ENCODE peak calls at places on chromosomes 3 and 15, in eight cellular contexts. One of them, this sample, is unnamed.

GRCh38 chr15:58574612-58575011 is 142.8 kb downstream of the LIPC start:
- DNase-seq in GM10248: no peak
- DNase-seq in AG09319: no peak
- DNase-seq in progenitor cell of endocrine pancreas: no peak
- DNase-seq in IMR-90: no peak
- DNase-seq in GM20000: no peak
- DNase-seq in ovary: no peak
- DNase-seq in glutamatergic neuron: no peak
- DNase-seq in this sample: no peak

GRCh38 chr15:84023636-84024035 is 211.9 kb upstream of the GOLGA6L4 start:
- DNase-seq in glutamatergic neuron: peak
- DNase-seq in IMR-90: peak
- DNase-seq in ovary: peak
- DNase-seq in GM20000: peak
- DNase-seq in progenitor cell of endocrine pancreas: no peak
- DNase-seq in GM10248: peak
- DNase-seq in AG09319: peak
- DNase-seq in this sample: no peak

GRCh38 chr3:143856252-143856977 is 8.1 kb upstream of the SLC9A9 start:
- DNase-seq in GM20000: no peak
- DNase-seq in IMR-90: no peak
- DNase-seq in GM10248: no peak
- DNase-seq in glutamatergic neuron: no peak
- DNase-seq in AG09319: no peak
- DNase-seq in ovary: no peak
- DNase-seq in progenitor cell of endocrine pancreas: no peak
- DNase-seq in this sample: no peak

GRCh38 chr15:99442268-99442897 is 123.4 kb upstream of the MEF2A start:
- DNase-seq in IMR-90: peak
- DNase-seq in glutamatergic neuron: no peak
- DNase-seq in progenitor cell of endocrine pancreas: no peak
- DNase-seq in GM20000: peak
- DNase-seq in ovary: peak
- DNase-seq in GM10248: no peak
- DNase-seq in AG09319: peak
- DNase-seq in this sample: peak

GRCh38 chr3:50345586-50345985 is at the start of gene ZMYND10:
- DNase-seq in AG09319: no peak
- DNase-seq in glutamatergic neuron: peak
- DNase-seq in IMR-90: peak
- DNase-seq in GM10248: peak
- DNase-seq in progenitor cell of endocrine pancreas: no peak
- DNase-seq in GM20000: peak
- DNase-seq in ovary: peak
- DNase-seq in this sample: no peak

GRCh38 chr3:132180337-132180791 is 136.8 kb upstream of the ACP3 start:
- DNase-seq in ovary: no peak
- DNase-seq in GM20000: peak
- DNase-seq in glutamatergic neuron: no peak
- DNase-seq in AG09319: peak
- DNase-seq in GM10248: peak
- DNase-seq in IMR-90: peak
- DNase-seq in progenitor cell of endocrine pancreas: no peak
- DNase-seq in this sample: peak

GRCh38 chr3:80769683-80770082 is 991.8 kb downstream of the GBE1 start:
- DNase-seq in progenitor cell of endocrine pancreas: no peak
- DNase-seq in GM10248: no peak
- DNase-seq in IMR-90: no peak
- DNase-seq in ovary: no peak
- DNase-seq in GM20000: no peak
- DNase-seq in AG09319: no peak
- DNase-seq in glutamatergic neuron: peak
- DNase-seq in this sample: no peak

GRCh38 chr15:58988011-58988785 is 735 bp downstream of the RNF111 start:
- DNase-seq in progenitor cell of endocrine pancreas: peak
- DNase-seq in IMR-90: peak
- DNase-seq in AG09319: no peak
- DNase-seq in glutamatergic neuron: peak
- DNase-seq in ovary: peak
- DNase-seq in GM10248: peak
- DNase-seq in GM20000: peak
- DNase-seq in this sample: peak

GRCh38 chr3:139906441-139906840 is 28.5 kb upstream of the CLSTN2 start:
- DNase-seq in GM10248: no peak
- DNase-seq in ovary: peak
- DNase-seq in AG09319: no peak
- DNase-seq in GM20000: no peak
- DNase-seq in glutamatergic neuron: no peak
- DNase-seq in progenitor cell of endocrine pancreas: no peak
- DNase-seq in IMR-90: peak
- DNase-seq in this sample: peak

GRCh38 chr15:56160966-56161365 is 82.7 kb downstream of the RFX7 start:
- DNase-seq in glutamatergic neuron: no peak
- DNase-seq in GM20000: no peak
- DNase-seq in AG09319: no peak
- DNase-seq in IMR-90: peak
- DNase-seq in ovary: no peak
- DNase-seq in progenitor cell of endocrine pancreas: no peak
- DNase-seq in GM10248: no peak
- DNase-seq in this sample: no peak

GRCh38 chr3:116927918-116928317 is 218.3 kb downstream of the TUSC7 start:
- DNase-seq in ovary: no peak
- DNase-seq in progenitor cell of endocrine pancreas: no peak
- DNase-seq in AG09319: no peak
- DNase-seq in IMR-90: no peak
- DNase-seq in GM20000: no peak
- DNase-seq in GM10248: no peak
- DNase-seq in glutamatergic neuron: no peak
- DNase-seq in this sample: no peak

GRCh38 chr15:25947336-25948080 is 84.4 kb upstream of the ATP10A start:
- DNase-seq in IMR-90: peak
- DNase-seq in GM10248: no peak
- DNase-seq in GM20000: no peak
- DNase-seq in ovary: no peak
- DNase-seq in AG09319: no peak
- DNase-seq in glutamatergic neuron: peak
- DNase-seq in progenitor cell of endocrine pancreas: no peak
- DNase-seq in this sample: no peak

GRCh38 chr15:91670108-91670507 is 183.4 kb upstream of the SLCO3A1 start:
- DNase-seq in GM20000: no peak
- DNase-seq in glutamatergic neuron: no peak
- DNase-seq in IMR-90: no peak
- DNase-seq in AG09319: no peak
- DNase-seq in GM10248: no peak
- DNase-seq in ovary: no peak
- DNase-seq in progenitor cell of endocrine pancreas: no peak
- DNase-seq in this sample: no peak

GRCh38 chr3:187966636-187967035 is 187.3 kb upstream of the LPP start:
- DNase-seq in AG09319: no peak
- DNase-seq in progenitor cell of endocrine pancreas: no peak
- DNase-seq in glutamatergic neuron: no peak
- DNase-seq in ovary: no peak
- DNase-seq in GM10248: no peak
- DNase-seq in GM20000: no peak
- DNase-seq in IMR-90: no peak
- DNase-seq in this sample: no peak

GRCh38 chr3:66297917-66298316 is 77.1 kb downstream of the SLC25A26 start:
- DNase-seq in GM10248: no peak
- DNase-seq in ovary: no peak
- DNase-seq in progenitor cell of endocrine pancreas: no peak
- DNase-seq in AG09319: peak
- DNase-seq in IMR-90: peak
- DNase-seq in glutamatergic neuron: no peak
- DNase-seq in GM20000: no peak
- DNase-seq in this sample: no peak

DNA sequence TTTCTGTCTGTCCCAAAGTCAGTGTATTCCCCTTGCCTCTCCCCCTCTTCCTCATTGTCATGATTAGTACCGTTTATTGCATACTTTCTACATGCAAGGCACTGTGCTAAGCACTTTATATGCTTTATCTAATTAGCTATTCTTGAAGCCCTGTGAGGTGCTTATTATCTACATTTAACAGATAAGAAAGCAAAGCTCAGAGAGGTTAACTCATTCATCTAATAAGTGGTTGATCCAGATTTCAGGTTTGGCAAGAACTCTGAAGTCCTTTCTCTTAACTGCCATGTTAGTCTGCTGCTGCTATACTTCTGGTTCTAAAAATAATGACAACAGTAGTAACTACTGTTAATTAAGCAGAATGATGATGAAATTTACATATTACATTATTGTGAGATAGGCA is 13.5 kb downstream of the IQGAP1 start:
- DNase-seq in IMR-90: no peak
- DNase-seq in glutamatergic neuron: no peak
- DNase-seq in GM10248: no peak
- DNase-seq in AG09319: no peak
- DNase-seq in ovary: no peak
- DNase-seq in progenitor cell of endocrine pancreas: no peak
- DNase-seq in GM20000: no peak
- DNase-seq in this sample: no peak
- TF ChIP-seq CTCF in IMR-90: no peak
- TF ChIP-seq CTCF in glutamatergic neuron: no peak
- TF ChIP-seq CTCF in GM10248: no peak
- TF ChIP-seq CTCF in AG09319: no peak
- TF ChIP-seq CTCF in ovary: no peak
- TF ChIP-seq CTCF in progenitor cell of endocrine pancreas: no peak
- TF ChIP-seq CTCF in GM20000: no peak
- TF ChIP-seq CTCF in this sample: no peak

GRCh38 chr3:105394177-105394576 is 27.5 kb downstream of the ALCAM start:
- DNase-seq in AG09319: no peak
- DNase-seq in GM10248: no peak
- DNase-seq in GM20000: no peak
- DNase-seq in progenitor cell of endocrine pancreas: no peak
- DNase-seq in ovary: no peak
- DNase-seq in glutamatergic neuron: no peak
- DNase-seq in IMR-90: no peak
- DNase-seq in this sample: no peak
- TF ChIP-seq CTCF in AG09319: no peak
- TF ChIP-seq CTCF in GM10248: no peak
- TF ChIP-seq CTCF in GM20000: no peak
- TF ChIP-seq CTCF in progenitor cell of endocrine pancreas: no peak
- TF ChIP-seq CTCF in ovary: no peak
- TF ChIP-seq CTCF in glutamatergic neuron: no peak
- TF ChIP-seq CTCF in IMR-90: no peak
- TF ChIP-seq CTCF in this sample: no peak

GRCh38 chr3:36992806-36993325 is at the start of gene EPM2AIP1:
- DNase-seq in GM20000: peak
- DNase-seq in glutamatergic neuron: peak
- DNase-seq in progenitor cell of endocrine pancreas: peak
- DNase-seq in GM10248: peak
- DNase-seq in AG09319: no peak
- DNase-seq in IMR-90: no peak
- DNase-seq in ovary: no peak
- DNase-seq in this sample: no peak
- TF ChIP-seq CTCF in GM20000: peak
- TF ChIP-seq CTCF in glutamatergic neuron: peak
- TF ChIP-seq CTCF in progenitor cell of endocrine pancreas: peak
- TF ChIP-seq CTCF in GM10248: peak
- TF ChIP-seq CTCF in AG09319: peak
- TF ChIP-seq CTCF in IMR-90: peak
- TF ChIP-seq CTCF in ovary: no peak
- TF ChIP-seq CTCF in this sample: no peak

GRCh38 chr3:125045194-125045593 is 10.6 kb downstream of the HEG1 start:
- DNase-seq in ovary: no peak
- DNase-seq in IMR-90: no peak
- DNase-seq in GM20000: no peak
- DNase-seq in GM10248: no peak
- DNase-seq in progenitor cell of endocrine pancreas: no peak
- DNase-seq in glutamatergic neuron: no peak
- DNase-seq in AG09319: no peak
- DNase-seq in this sample: no peak

GRCh38 chr3:125042725-125043406 is 12.9 kb downstream of the HEG1 start:
- DNase-seq in glutamatergic neuron: peak
- DNase-seq in ovary: peak
- DNase-seq in progenitor cell of endocrine pancreas: no peak
- DNase-seq in IMR-90: peak
- DNase-seq in GM10248: no peak
- DNase-seq in GM20000: no peak
- DNase-seq in AG09319: no peak
- DNase-seq in this sample: no peak

GRCh38 chr3:125043599-125044151 is 12.1 kb downstream of the HEG1 start:
- DNase-seq in GM20000: no peak
- DNase-seq in GM10248: no peak
- DNase-seq in progenitor cell of endocrine pancreas: no peak
- DNase-seq in AG09319: no peak
- DNase-seq in glutamatergic neuron: no peak
- DNase-seq in ovary: no peak
- DNase-seq in IMR-90: no peak
- DNase-seq in this sample: no peak

GRCh38 chr3:125048282-125048681 is 7.5 kb downstream of the HEG1 start:
- DNase-seq in progenitor cell of endocrine pancreas: no peak
- DNase-seq in ovary: no peak
- DNase-seq in GM10248: no peak
- DNase-seq in glutamatergic neuron: no peak
- DNase-seq in AG09319: no peak
- DNase-seq in GM20000: no peak
- DNase-seq in IMR-90: no peak
- DNase-seq in this sample: no peak

DNA sequence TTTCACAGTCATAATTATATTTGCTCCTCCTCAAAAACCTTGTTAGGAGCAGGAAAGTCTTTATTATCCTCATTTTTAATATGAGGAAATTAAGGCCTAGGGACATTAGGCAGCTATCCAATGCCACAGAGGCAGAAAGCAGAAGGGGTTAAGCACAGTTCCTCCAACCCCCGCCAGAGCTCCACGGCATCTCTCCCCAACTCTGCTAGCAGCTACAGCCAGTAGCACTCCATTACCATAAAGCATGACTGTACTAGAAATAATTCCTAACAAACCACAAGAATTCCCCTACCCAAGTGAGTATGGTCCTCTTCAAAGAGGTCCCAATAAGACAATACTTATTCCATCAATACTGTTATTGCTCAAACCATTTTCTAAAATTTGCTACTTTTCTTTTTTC is 9.8 kb downstream of the HEG1 start:
- DNase-seq in GM20000: no peak
- DNase-seq in progenitor cell of endocrine pancreas: no peak
- DNase-seq in ovary: no peak
- DNase-seq in glutamatergic neuron: no peak
- DNase-seq in IMR-90: peak
- DNase-seq in GM10248: no peak
- DNase-seq in AG09319: peak
- DNase-seq in this sample: no peak
- TF ChIP-seq CTCF in GM20000: no peak
- TF ChIP-seq CTCF in progenitor cell of endocrine pancreas: no peak
- TF ChIP-seq CTCF in ovary: no peak
- TF ChIP-seq CTCF in glutamatergic neuron: no peak
- TF ChIP-seq CTCF in IMR-90: peak
- TF ChIP-seq CTCF in GM10248: no peak
- TF ChIP-seq CTCF in AG09319: peak
- TF ChIP-seq CTCF in this sample: peak